ENCODE peak calls at places on chromosomes 12 and 14, in five cellular contexts. O is transverse colon, Q is GM12878, T is HCT116, K is Peyer's patch. Y is an unnamed sample.

GRCh38 chr12:106213721-106214121 is 34.1 kb downstream of the CKAP4 start:
- DNase-seq in T (no peak), K (no peak), Q (no peak), O (no peak), Y (no peak)

GRCh38 chr14:101483829-101484228 is 77.5 kb upstream of the DIO3 start:
- DNase-seq in Q (no peak), K (no peak), T (no peak), O (no peak), Y (no peak)

GRCh38 chr14:93527076-93527692 is 96.4 kb downstream of the UNC79 start:
- DNase-seq in Q (no peak), T (no peak), O (no peak), K (no peak), Y (no peak)

GRCh38 chr12:117100251-117100650 is 1.0 kb upstream of the TESC start:
- DNase-seq in O (no peak), K (no peak), T (peak; percentile 15), Q (no peak), Y (peak; percentile 50)

GRCh38 chr12:123859035-123859434 is 96.9 kb downstream of the DNAH10 start:
- DNase-seq in O (no peak), T (no peak), Q (no peak), K (no peak), Y (no peak)

GRCh38 chr12:31008961-31009840 is 64.5 kb upstream of the DDX11 start:
- DNase-seq in O (no peak), T (no peak), Q (no peak), K (peak; percentile 35), Y (no peak)

GRCh38 chr14:65280653-65281052 is 131.9 kb upstream of the FUT8 start:
- DNase-seq in T (no peak), O (no peak), K (no peak), Q (no peak), Y (no peak)

GRCh38 chr12:57897296-57897974 is 43.9 kb upstream of the ATP23 start:
- DNase-seq in Q (no peak), K (no peak), T (no peak), O (no peak), Y (no peak)

GRCh38 chr12:117031843-117032592 is 67.2 kb downstream of the TESC start:
- DNase-seq in T (no peak), K (peak; percentile 39), Q (no peak), O (no peak), Y (no peak)

GRCh38 chr12:87266305-87266704 is 762.9 kb downstream of the C12orf50 start:
- DNase-seq in O (no peak), Q (no peak), T (no peak), K (no peak), Y (no peak)

GRCh38 chr14:59356298-59356697 is 108.9 kb downstream of the GPR135 start:
- DNase-seq in Q (no peak), K (no peak), O (no peak), T (no peak), Y (no peak)

GRCh38 chr12:119178544-119179334 is at the start of gene HSPB8:
- DNase-seq in K (peak; percentile 80), T (peak; percentile 33), O (peak; percentile 73), Q (no peak), Y (peak; percentile 83)

GRCh38 chr12:87812711-87813110 is 216.5 kb downstream of the C12orf50 start:
- DNase-seq in T (no peak), Q (no peak), K (no peak), O (no peak), Y (no peak)

GRCh38 chr14:102462391-102462790 is 47.2 kb downstream of the ANKRD9 start:
- DNase-seq in K (no peak), T (no peak), Q (no peak), O (no peak), Y (no peak)

GRCh38 chr12:6921996-6922935 is 5.5 kb upstream of the ATN1 start:
- DNase-seq in K (no peak), T (no peak), O (peak; percentile 41), Q (no peak), Y (no peak)

GRCh38 chr12:99920561-99920960 is 64.2 kb downstream of the ANKS1B start:
- DNase-seq in T (no peak), Q (no peak), O (no peak), K (no peak), Y (no peak)

GRCh38 chr12:124518051-124518932 is 49.1 kb downstream of the NCOR2 start:
- DNase-seq in Q (no peak), O (peak; percentile 97), K (peak; percentile 97), T (peak; percentile 56), Y (peak; percentile 94)

GRCh38 chr12:66537866-66538265 is 141.0 kb downstream of the GRIP1 start:
- DNase-seq in T (no peak), K (no peak), Q (no peak), O (no peak), Y (no peak)

GRCh38 chr12:124323771-124324530 is 29.1 kb downstream of the RFLNA start:
- DNase-seq in Q (no peak), K (no peak), O (no peak), T (no peak), Y (no peak)

GRCh38 chr14:102508410-102508773 is 1.2 kb downstream of the ANKRD9 start:
- DNase-seq in Q (no peak), O (peak; percentile 89), K (peak; percentile 88), T (no peak), Y (peak; percentile 84)

GRCh38 chr12:66726531-66726930 is 47.7 kb upstream of the GRIP1 start:
- DNase-seq in T (no peak), O (no peak), Q (no peak), K (no peak), Y (no peak)

GRCh38 chr14:50311337-50311973 is 574 bp downstream of the L2HGDH start:
- DNase-seq in T (no peak), O (no peak), Q (no peak), K (no peak), Y (no peak)

GRCh38 chr12:107395817-107396216 is 289.8 kb upstream of the PWP1 start:
- DNase-seq in T (no peak), K (no peak), O (no peak), Q (no peak), Y (no peak)

GRCh38 chr12:113070117-113070906 is 13.8 kb downstream of the DTX1 start:
- DNase-seq in O (peak; percentile 44), T (no peak), Q (no peak), K (peak; percentile 86), Y (no peak)

GRCh38 chr12:51818567-51819300 is 29.8 kb downstream of the FIGNL2 start:
- DNase-seq in T (no peak), K (no peak), Q (no peak), O (no peak), Y (peak; percentile 91)

GRCh38 chr12:93336344-93336743 is 41.4 kb upstream of the NUDT4 start:
- DNase-seq in T (no peak), O (no peak), Q (no peak), K (no peak), Y (no peak)

GRCh38 chr12:442235-442884 is 17.4 kb upstream of the B4GALNT3 start:
- DNase-seq in K (peak; percentile 79), O (peak; percentile 46), T (peak; percentile 23), Q (no peak), Y (peak; percentile 59)

GRCh38 chr12:42990387-42990786 is 400.8 kb upstream of the PRICKLE1 start:
- DNase-seq in Q (no peak), T (no peak), K (no peak), O (no peak), Y (no peak)

GRCh38 chr12:104290855-104291254 is 12.7 kb upstream of the EID3 start:
- DNase-seq in O (no peak), K (no peak), T (no peak), Q (no peak), Y (no peak)

GRCh38 chr12:26680724-26681455 is 152.1 kb downstream of the ITPR2 start:
- DNase-seq in O (no peak), T (no peak), Q (no peak), K (no peak), Y (no peak)

GRCh38 chr12:71684081-71684480 is 1.8 kb upstream of the TMEM19 start:
- DNase-seq in T (no peak), Q (no peak), K (no peak), O (no peak), Y (no peak)

GRCh38 chr12:132517013-132517739 is 27.2 kb downstream of the FBRSL1 start:
- DNase-seq in T (no peak), K (no peak), Q (no peak), O (no peak), Y (no peak)
- TF ChIP-seq POLR2A in T (no peak), K (no peak), Q (no peak), O (no peak), Y (no peak)

GRCh38 chr14:96797188-96797942 is at the start of gene VRK1:
- DNase-seq in T (peak; percentile 86), K (peak; percentile 98), Q (peak; percentile 83), O (peak; percentile 97), Y (peak; percentile 85)
- TF ChIP-seq POLR2A in T (no peak), K (no peak), Q (peak; percentile 84), O (no peak), Y (peak; percentile 82)

DNA sequence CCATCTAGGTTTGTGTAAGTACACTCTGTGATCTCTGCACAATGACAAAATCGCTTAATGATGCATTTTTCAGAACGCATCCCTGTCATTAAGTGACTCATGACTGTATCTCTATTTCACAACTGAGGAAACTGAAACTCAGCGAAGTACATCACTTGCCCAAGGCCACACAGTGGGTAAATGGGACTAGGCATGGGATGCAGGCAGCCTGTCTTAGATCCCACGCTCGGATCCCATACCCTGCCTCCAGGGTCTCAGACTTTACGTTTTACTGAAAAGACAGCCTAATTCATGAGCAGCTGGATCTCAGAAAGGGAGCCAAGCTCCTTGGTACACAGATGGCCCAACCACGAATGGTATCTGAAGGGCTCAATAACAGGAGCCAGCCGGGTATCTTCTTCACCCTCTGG is 2.4 kb upstream of the MLEC start:
- DNase-seq in Q (peak; percentile 85), K (no peak), T (no peak), O (no peak), Y (no peak)
- TF ChIP-seq POLR2A in Q (peak; percentile 30), K (no peak), T (no peak), O (no peak), Y (no peak)

GRCh38 chr14:53955671-53956426 is 776 bp downstream of the BMP4 start:
- DNase-seq in K (peak; percentile 82), T (no peak), O (peak; percentile 62), Q (no peak), Y (no peak)
- TF ChIP-seq POLR2A in K (peak; percentile 29), T (no peak), O (no peak), Q (no peak), Y (no peak)

GRCh38 chr14:105474478-105475268 is at the start of gene CRIP2:
- DNase-seq in K (no peak), Q (no peak), O (no peak), T (no peak), Y (peak; percentile 84)
- TF ChIP-seq POLR2A in K (no peak), Q (no peak), O (no peak), T (no peak), Y (peak; percentile 55)

Y was measured in H54.